ENCODE peak calls at places on chromosomes 3 and 15, in ten cellular contexts. A is uterus, J is cardiac muscle cell, W is BE2C, K is endodermal cell, H is mucosa of descending colon, O is left ventricle myocardium inferior, B is fibroblast of lung, M is WERI-Rb-1, D is ovary. N is an unnamed sample. For H3K36me3, the result is how much of the 10 kb centered on the place peaks cover.

GRCh38 chr3:180062771-180063170 is 26.0 kb upstream of the PEX5L start:
- DNase-seq in D (no peak), W (no peak), K (no peak), B (no peak), J (no peak), H (no peak), M (no peak), O (no peak), A (no peak), N (no peak)

GRCh38 chr15:68967948-68968347 is 37.6 kb downstream of the SPESP1 start:
- DNase-seq in M (no peak), O (no peak), H (no peak), J (no peak), B (no peak), W (no peak), D (no peak), A (no peak), K (no peak), N (no peak)

GRCh38 chr15:41231536-41231935 is 468 bp downstream of the CHP1 start:
- DNase-seq in A (no peak), B (peak), K (no peak), M (no peak), O (no peak), J (no peak), H (no peak), W (no peak), D (no peak), N (no peak)

GRCh38 chr3:16109929-16110328 is 64.6 kb upstream of the GALNT15 start:
- DNase-seq in K (no peak), J (no peak), B (no peak), W (no peak), M (no peak), O (peak), D (no peak), H (no peak), A (no peak), N (no peak)

GRCh38 chr15:39657714-39658113 is 76.8 kb downstream of the THBS1 start:
- DNase-seq in H (no peak), K (no peak), B (peak), J (no peak), W (no peak), O (no peak), A (no peak), D (no peak), M (no peak), N (peak)

GRCh38 chr3:190606596-190606995 is 92.7 kb downstream of the IL1RAP start:
- DNase-seq in J (no peak), H (no peak), B (no peak), D (no peak), W (no peak), O (no peak), K (no peak), M (no peak), A (no peak), N (no peak)

GRCh38 chr15:71785996-71786395 is 24.4 kb upstream of the NR2E3 start:
- DNase-seq in W (no peak), H (no peak), O (no peak), M (no peak), B (no peak), J (no peak), D (no peak), K (no peak), A (no peak), N (no peak)

GRCh38 chr15:72397780-72398179 is 325 bp upstream of the TMEM202 start:
- DNase-seq in W (no peak), H (no peak), M (no peak), A (no peak), O (no peak), B (no peak), J (no peak), D (no peak), K (no peak), N (no peak)

GRCh38 chr3:138078901-138079344 is 36.5 kb downstream of the DZIP1L start:
- DNase-seq in J (no peak), W (no peak), B (peak), D (no peak), K (no peak), A (no peak), H (no peak), O (no peak), M (no peak), N (peak)

GRCh38 chr15:80061581-80061980 is 2.1 kb downstream of the ZFAND6 start:
- DNase-seq in M (no peak), O (no peak), H (no peak), A (no peak), J (no peak), B (peak), D (no peak), W (no peak), K (no peak), N (peak)

GRCh38 chr3:38554127-38554827 is 58.1 kb downstream of the EXOG start:
- DNase-seq in M (peak), K (peak), D (no peak), W (no peak), B (no peak), J (no peak), A (no peak), O (no peak), H (no peak), N (no peak)

GRCh38 chr15:31488437-31489204 is 162.0 kb downstream of the KLF13 start:
- DNase-seq in J (peak), D (peak), A (peak), H (peak), M (peak), B (peak), W (peak), O (no peak), K (peak), N (peak)

GRCh38 chr3:148450819-148451218 is 246.9 kb upstream of the AGTR1 start:
- DNase-seq in J (no peak), D (no peak), H (no peak), A (no peak), O (no peak), K (no peak), M (no peak), B (no peak), W (no peak), N (no peak)

GRCh38 chr3:50204804-50205718 is at the start of gene SLC38A3:
- DNase-seq in W (peak), H (no peak), M (peak), O (peak), B (no peak), A (no peak), D (peak), J (peak), K (peak), N (no peak)

GRCh38 chr3:39154323-39155021 is 1.1 kb upstream of the CSRNP1 start:
- DNase-seq in H (peak), K (peak), J (no peak), A (peak), D (peak), O (no peak), M (peak), W (no peak), B (no peak), N (no peak)

GRCh38 chr3:76387000-76387399 is 601.7 kb upstream of the ZNF717 start:
- DNase-seq in A (no peak), M (no peak), H (no peak), W (no peak), B (no peak), K (no peak), D (no peak), J (no peak), O (no peak), N (no peak)

GRCh38 chr15:40190591-40190990 is 29.7 kb downstream of the BUB1B start:
- DNase-seq in D (no peak), O (no peak), J (no peak), H (no peak), W (no peak), A (no peak), M (no peak), K (no peak), B (peak), N (peak)

GRCh38 chr3:173529062-173529711 is 131.6 kb downstream of the NLGN1 start:
- DNase-seq in J (peak), M (peak), K (peak), H (peak), B (peak), W (peak), D (no peak), A (no peak), O (no peak), N (peak)

GRCh38 chr15:40092416-40093223 is 16.1 kb downstream of the BMF start:
- DNase-seq in D (peak), W (no peak), M (peak), O (peak), J (peak), B (peak), A (peak), K (no peak), H (peak), N (no peak)

GRCh38 chr15:82810061-82810862 is 834 bp downstream of the WHAMM start:
- DNase-seq in J (peak), A (peak), M (peak), B (peak), D (no peak), O (peak), H (peak), K (peak), W (peak), N (peak)

GRCh38 chr15:78264304-78265136 is at the start of gene DNAJA4:
- DNase-seq in A (peak), K (peak), W (peak), M (no peak), J (no peak), D (peak), O (peak), B (peak), H (peak), N (no peak)

GRCh38 chr3:123686254-123686653 is 101.4 kb upstream of the HACD2 start:
- DNase-seq in D (no peak), A (no peak), O (no peak), B (no peak), H (no peak), J (no peak), W (no peak), K (no peak), M (no peak), N (no peak)

GRCh38 chr3:147424325-147424910 is 15.3 kb downstream of the ZIC1 start:
- DNase-seq in M (no peak), W (no peak), A (no peak), B (no peak), H (no peak), O (no peak), D (no peak), J (no peak), K (peak), N (no peak)

GRCh38 chr15:69951511-69952209 is 146.1 kb downstream of the TLE3 start:
- DNase-seq in J (no peak), D (no peak), W (no peak), M (no peak), B (peak), H (no peak), O (no peak), K (no peak), A (no peak), N (peak)

GRCh38 chr3:75985432-75985831 is 200.1 kb upstream of the ZNF717 start:
- DNase-seq in H (no peak), A (no peak), D (no peak), M (no peak), B (peak), W (no peak), O (no peak), J (no peak), K (no peak), N (no peak)

GRCh38 chr15:69982037-69982436 is 115.7 kb downstream of the TLE3 start:
- DNase-seq in A (no peak), K (no peak), W (no peak), H (no peak), D (no peak), O (no peak), M (no peak), B (no peak), J (no peak), N (no peak)

GRCh38 chr3:177382944-177383343 is 185.7 kb upstream of the TBL1XR1 start:
- DNase-seq in H (no peak), W (no peak), A (no peak), B (no peak), O (peak), D (no peak), K (no peak), J (no peak), M (no peak), N (peak)

GRCh38 chr3:87354399-87354798 is 78.0 kb upstream of the POU1F1 start:
- DNase-seq in W (no peak), J (no peak), B (peak), A (no peak), O (no peak), K (no peak), M (no peak), D (no peak), H (no peak), N (peak)

GRCh38 chr3:111881480-111881879 is 22.4 kb downstream of the PHLDB2 start:
- DNase-seq in M (no peak), H (no peak), K (no peak), J (no peak), D (no peak), W (no peak), O (no peak), A (no peak), B (no peak), N (no peak)

DNA sequence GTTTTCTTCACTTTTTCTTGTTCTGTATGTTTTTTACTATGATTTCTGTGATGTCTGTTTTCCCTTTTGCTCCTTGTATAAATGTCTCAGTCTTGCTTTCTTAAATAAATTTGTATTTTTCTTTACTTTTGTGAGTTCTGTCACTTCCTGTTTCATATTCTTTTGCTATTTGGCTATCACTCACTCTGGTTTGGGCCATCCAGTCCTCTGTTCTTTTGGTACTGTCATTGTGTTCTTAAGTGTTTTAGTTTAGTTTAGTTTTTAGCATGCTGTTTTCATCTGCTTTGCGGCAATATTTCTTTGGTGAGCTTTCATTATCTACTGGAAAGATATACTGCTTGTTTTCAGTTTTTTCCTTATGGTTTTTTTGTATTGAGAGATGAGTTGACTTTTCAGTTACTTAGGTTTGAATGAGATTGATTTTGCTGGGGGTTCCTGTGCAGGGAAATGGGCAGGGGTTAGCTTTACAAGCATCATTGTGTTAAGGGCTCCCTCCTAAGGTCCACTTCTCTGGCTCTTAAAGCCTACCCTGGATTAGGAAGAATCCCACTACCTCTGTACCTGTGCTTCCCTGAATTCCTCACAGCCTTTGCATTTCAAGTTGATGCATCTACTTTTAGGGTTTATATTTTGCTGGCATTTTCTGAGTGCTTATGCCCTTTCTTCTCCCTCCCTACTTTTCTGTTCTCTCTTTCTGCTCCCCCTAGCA is 35.1 kb downstream of the PDCD6IP start:
- DNase-seq in B (no peak), K (no peak), H (no peak), M (no peak), A (no peak), D (no peak), W (no peak), J (no peak), O (no peak), N (no peak)
- H3K4me3 ChIP-seq in B (no peak), K (no peak), H (no peak), M (no peak), A (no peak), D (no peak), W (no peak), J (no peak), O (no peak), N (no peak)

GRCh38 chr15:43852607-43853006 is 25.8 kb downstream of the WDR76 start:
- DNase-seq in J (no peak), M (no peak), A (no peak), O (no peak), K (no peak), H (no peak), D (no peak), W (no peak), B (no peak), N (no peak)
- H3K36me3 ChIP-seq in J (under half), M (half or more), A (under half), O (under half), K (under half), H (under half), D (under half), W (under half), B (under half), N (under half)

DNA sequence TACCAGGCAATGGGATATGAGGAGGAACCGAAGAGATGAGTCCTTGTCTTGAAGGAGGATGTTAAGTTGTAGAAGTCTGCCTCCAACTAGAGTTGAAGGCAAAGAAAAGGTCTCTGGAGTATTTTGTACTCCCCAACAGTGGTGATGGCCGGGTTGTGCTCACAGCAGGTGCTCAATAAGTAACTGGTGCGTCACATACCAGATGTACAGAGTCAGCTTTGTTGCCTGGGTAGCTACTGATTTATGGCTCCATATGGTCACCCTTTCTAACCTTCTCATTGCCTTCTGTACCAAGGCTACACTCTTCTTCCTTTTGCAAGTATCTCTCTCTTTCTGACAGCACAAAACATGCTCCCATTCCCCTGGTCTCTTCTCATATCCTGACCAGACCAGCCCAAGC is 150.3 kb upstream of the LRRN1 start:
- DNase-seq in D (no peak), H (no peak), A (no peak), W (no peak), B (no peak), K (no peak), M (peak), J (no peak), O (no peak), N (no peak)
- TF ChIP-seq CTCF in D (no peak), H (no peak), A (no peak), W (no peak), B (no peak), K (no peak), M (no peak), J (no peak), O (no peak), N (no peak)

GRCh38 chr3:64103131-64103530 is 79.8 kb upstream of the PSMD6 start:
- DNase-seq in K (no peak), W (no peak), O (no peak), D (no peak), B (no peak), J (no peak), M (no peak), A (no peak), H (no peak), N (no peak)

GRCh38 chr3:64097920-64098319 is 74.6 kb upstream of the PSMD6 start:
- DNase-seq in B (no peak), O (no peak), J (no peak), D (no peak), K (no peak), A (no peak), H (no peak), M (no peak), W (no peak), N (no peak)

GRCh38 chr3:64094713-64095079 is 71.4 kb upstream of the PSMD6 start:
- DNase-seq in D (no peak), A (no peak), W (no peak), K (no peak), J (no peak), H (no peak), M (no peak), O (no peak), B (no peak), N (no peak)

GRCh38 chr3:64099316-64099715 is 76.0 kb upstream of the PSMD6 start:
- DNase-seq in A (no peak), M (no peak), H (no peak), O (no peak), J (no peak), W (no peak), B (no peak), K (no peak), D (no peak), N (no peak)

DNA sequence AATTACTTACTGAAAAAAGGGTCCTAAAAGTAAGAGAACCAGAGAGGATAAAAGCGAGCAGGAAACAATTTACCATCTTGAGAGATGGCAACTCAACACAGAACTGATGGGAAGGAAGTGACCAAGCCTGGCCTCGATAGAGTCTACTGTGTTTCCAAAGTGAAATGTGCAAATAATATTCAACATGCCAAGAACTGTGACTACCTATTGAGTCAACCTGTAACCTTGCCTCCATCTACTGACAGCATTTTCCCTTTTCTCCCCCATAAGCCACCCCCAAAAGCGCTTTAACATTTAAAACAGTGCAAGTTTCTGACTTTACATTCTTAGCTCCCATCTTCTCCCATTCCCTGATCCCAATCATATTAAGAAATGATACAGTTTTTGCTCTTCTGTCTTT is 75.4 kb upstream of the PSMD6 start:
- DNase-seq in M (no peak), J (no peak), H (no peak), K (no peak), A (no peak), B (no peak), W (no peak), O (no peak), D (no peak), N (peak)
- H3K4me3 ChIP-seq in M (no peak), J (no peak), H (no peak), K (no peak), A (no peak), B (no peak), W (no peak), O (no peak), D (no peak), N (no peak)

GRCh38 chr3:69059688-69060087 is 7.6 kb upstream of the TMF1 start:
- DNase-seq in H (no peak), B (no peak), A (no peak), D (no peak), K (no peak), O (no peak), J (no peak), M (no peak), W (no peak), N (no peak)

GRCh38 chr3:69066121-69066520 is 14.0 kb upstream of the TMF1 start:
- DNase-seq in K (no peak), W (no peak), D (no peak), J (no peak), H (no peak), A (no peak), O (no peak), B (no peak), M (no peak), N (no peak)

GRCh38 chr3:69065318-69065964 is 13.3 kb upstream of the TMF1 start:
- DNase-seq in J (no peak), O (no peak), D (no peak), B (no peak), K (no peak), A (no peak), H (no peak), W (no peak), M (no peak), N (no peak)

GRCh38 chr3:69058947-69059224 is 6.8 kb upstream of the TMF1 start:
- DNase-seq in W (no peak), H (no peak), K (no peak), J (no peak), A (no peak), D (no peak), B (no peak), M (no peak), O (no peak), N (no peak)

GRCh38 chr3:69063636-69064035 is 11.5 kb upstream of the TMF1 start:
- DNase-seq in A (no peak), M (no peak), B (no peak), O (no peak), D (no peak), H (no peak), W (no peak), K (no peak), J (no peak), N (no peak)
- H3K36me3 ChIP-seq in A (under half), M (under half), B (under half), O (half or more), D (under half), H (under half), W (under half), K (half or more), J (half or more), N (under half)

GRCh38 chr3:47503033-47503432 is 10.5 kb downstream of the ELP6 start:
- DNase-seq in J (no peak), H (no peak), B (no peak), A (no peak), D (no peak), O (no peak), W (no peak), M (no peak), K (no peak), N (no peak)
- TF ChIP-seq CTCF in J (no peak), H (no peak), B (no peak), A (no peak), D (no peak), O (no peak), W (no peak), M (no peak), K (no peak), N (no peak)

GRCh38 chr15:50261979-50262378 is 3.5 kb downstream of the HDC start:
- DNase-seq in M (no peak), D (no peak), W (no peak), K (peak), H (no peak), A (no peak), B (no peak), J (no peak), O (no peak), N (no peak)
- H3K4me3 ChIP-seq in M (no peak), D (no peak), W (no peak), K (no peak), H (no peak), A (no peak), B (no peak), J (no peak), O (no peak), N (no peak)

DNA sequence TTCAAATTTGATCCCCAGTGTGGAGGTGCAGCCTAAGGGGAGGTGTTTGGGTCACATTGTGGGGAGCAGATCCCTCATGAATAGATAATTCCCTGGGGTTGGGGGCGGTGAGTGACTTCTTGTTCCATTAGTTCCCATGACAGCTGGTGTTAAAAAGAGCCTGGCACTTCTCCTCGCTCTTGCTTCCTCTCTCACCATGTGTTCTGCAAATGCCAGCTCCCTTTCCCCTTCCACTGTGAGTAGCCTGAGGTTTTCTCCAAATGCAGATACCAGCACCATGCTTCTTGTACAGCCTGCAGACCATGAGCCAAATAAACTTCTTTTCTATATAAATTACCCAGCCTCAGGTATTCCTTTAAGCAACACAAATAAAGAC is 23.1 kb downstream of the RIOX2 start:
- DNase-seq in K (no peak), D (no peak), B (no peak), O (no peak), A (no peak), M (no peak), J (no peak), W (no peak), H (no peak), N (no peak)
- H3K36me3 ChIP-seq in K (under half), D (under half), B (under half), O (half or more), A (under half), M (half or more), J (under half), W (half or more), H (under half), N (under half)

N was measured in bronchial epithelial cell.